ENCODE peak calls at places on chromosome 18, in seven cellular contexts. M, S, V, F, E, J and U are unnamed samples.

GRCh38 chr18:73790582-73790981 is 357.1 kb downstream of the FBXO15 start:
- DNase-seq in M (no peak), S (no peak), V (no peak), F (no peak), E (no peak), J (no peak), U (no peak)

GRCh38 chr18:30730915-30731314 is 311.6 kb downstream of the DSC3 start:
- DNase-seq in M (no peak), S (peak), V (no peak), F (no peak), E (no peak), J (no peak), U (no peak)

GRCh38 chr18:57436193-57436964 is 1.2 kb downstream of the ONECUT2 start:
- DNase-seq in M (peak), S (peak), V (no peak), F (peak), E (no peak), J (no peak), U (no peak)

GRCh38 chr18:43751203-43751602 is 473.9 kb upstream of the SYT4 start:
- DNase-seq in M (no peak), S (no peak), V (no peak), F (no peak), E (no peak), J (no peak), U (no peak)

GRCh38 chr18:55090566-55091187 is 131.4 kb upstream of the CCDC68 start:
- DNase-seq in M (no peak), S (no peak), V (no peak), F (no peak), E (no peak), J (no peak), U (no peak)

GRCh38 chr18:70578480-70578879 is 289.6 kb downstream of the SOCS6 start:
- DNase-seq in M (no peak), S (no peak), V (no peak), F (peak), E (no peak), J (no peak), U (no peak)

GRCh38 chr18:30965237-30965636 is 77.3 kb downstream of the DSC3 start:
- DNase-seq in M (no peak), S (no peak), V (no peak), F (no peak), E (no peak), J (no peak), U (no peak)

GRCh38 chr18:5466256-5466655 is 77.5 kb downstream of the EPB41L3 start:
- DNase-seq in M (no peak), S (no peak), V (peak), F (no peak), E (no peak), J (no peak), U (no peak)

GRCh38 chr18:26821181-26821580 is 44.3 kb downstream of the AQP4 start:
- DNase-seq in M (no peak), S (no peak), V (no peak), F (no peak), E (no peak), J (no peak), U (no peak)

GRCh38 chr18:75041586-75041985 is 167.4 kb downstream of the PTGR3 start:
- DNase-seq in M (no peak), S (peak), V (peak), F (no peak), E (no peak), J (no peak), U (peak)

GRCh38 chr18:68779169-68779568 is 18.7 kb upstream of the CCDC102B start:
- DNase-seq in M (no peak), S (no peak), V (no peak), F (no peak), E (no peak), J (no peak), U (no peak)

GRCh38 chr18:3060667-3061580 is 48.0 kb upstream of the LPIN2 start:
- DNase-seq in M (no peak), S (no peak), V (peak), F (no peak), E (no peak), J (no peak), U (no peak)

GRCh38 chr18:52236134-52236533 is 103.9 kb upstream of the DCC start:
- DNase-seq in M (no peak), S (no peak), V (no peak), F (no peak), E (no peak), J (no peak), U (no peak)

GRCh38 chr18:8657873-8658521 is 47.4 kb upstream of the MTCL1 start:
- DNase-seq in M (peak), S (peak), V (no peak), F (no peak), E (no peak), J (no peak), U (no peak)

GRCh38 chr18:136433-136832 is 21.9 kb upstream of the USP14 start:
- DNase-seq in M (peak), S (peak), V (no peak), F (no peak), E (no peak), J (peak), U (no peak)

GRCh38 chr18:28729321-28729720 is 552.4 kb upstream of the CDH2 start:
- DNase-seq in M (no peak), S (no peak), V (peak), F (no peak), E (no peak), J (no peak), U (no peak)

GRCh38 chr18:12317664-12318333 is 9.8 kb downstream of the TUBB6 start:
- DNase-seq in M (no peak), S (no peak), V (no peak), F (no peak), E (no peak), J (peak), U (no peak)

GRCh38 chr18:50507120-50507590 is 52.7 kb upstream of the MAPK4 start:
- DNase-seq in M (peak), S (peak), V (no peak), F (peak), E (no peak), J (peak), U (no peak)

GRCh38 chr18:6355789-6356589 is 58.7 kb downstream of the L3MBTL4 start:
- DNase-seq in M (no peak), S (no peak), V (no peak), F (no peak), E (no peak), J (no peak), U (no peak)

GRCh38 chr18:23784811-23785245 is 95.6 kb downstream of the LAMA3 start:
- DNase-seq in M (no peak), S (no peak), V (peak), F (no peak), E (no peak), J (no peak), U (no peak)

GRCh38 chr18:63440219-63440618 is 17.9 kb upstream of the VPS4B start:
- DNase-seq in M (no peak), S (no peak), V (no peak), F (no peak), E (no peak), J (no peak), U (no peak)

GRCh38 chr18:28081516-28081915 is 95.4 kb downstream of the CDH2 start:
- DNase-seq in M (no peak), S (no peak), V (no peak), F (no peak), E (no peak), J (no peak), U (no peak)

GRCh38 chr18:78974115-78974740 is 5.4 kb upstream of the SALL3 start:
- DNase-seq in M (no peak), S (peak), V (no peak), F (peak), E (no peak), J (no peak), U (no peak)

GRCh38 chr18:35311506-35311905 is 21.5 kb upstream of the ZSCAN30 start:
- DNase-seq in M (no peak), S (no peak), V (peak), F (no peak), E (no peak), J (no peak), U (no peak)

GRCh38 chr18:38688402-38688801 is 1122.8 kb upstream of the CELF4 start:
- DNase-seq in M (no peak), S (no peak), V (no peak), F (no peak), E (no peak), J (no peak), U (no peak)

GRCh38 chr18:26579941-26580618 is 31.7 kb upstream of the KCTD1 start:
- DNase-seq in M (no peak), S (no peak), V (peak), F (no peak), E (no peak), J (no peak), U (peak)

GRCh38 chr18:77858331-77858730 is 608.7 kb downstream of the GALR1 start:
- DNase-seq in M (no peak), S (no peak), V (no peak), F (no peak), E (no peak), J (no peak), U (no peak)

GRCh38 chr18:8816805-8817204 is 111.4 kb downstream of the MTCL1 start:
- DNase-seq in M (no peak), S (no peak), V (no peak), F (no peak), E (no peak), J (no peak), U (no peak)

GRCh38 chr18:53785811-53786210 is 438.7 kb downstream of the MBD2 start:
- DNase-seq in M (no peak), S (no peak), V (no peak), F (no peak), E (no peak), J (no peak), U (no peak)

GRCh38 chr18:3415110-3415509 is 34.9 kb upstream of the TGIF1 start:
- DNase-seq in M (no peak), S (no peak), V (no peak), F (no peak), E (no peak), J (no peak), U (no peak)

GRCh38 chr18:23380817-23381216 is 72.3 kb upstream of the RIOK3 start:
- DNase-seq in M (no peak), S (no peak), V (peak), F (no peak), E (no peak), J (peak), U (no peak)

GRCh38 chr18:12552884-12553242 is 105.0 kb downstream of the SPIRE1 start:
- DNase-seq in M (no peak), S (no peak), V (no peak), F (no peak), E (no peak), J (no peak), U (no peak)

GRCh38 chr18:6207119-6207518 is 207.6 kb downstream of the L3MBTL4 start:
- DNase-seq in M (no peak), S (peak), V (no peak), F (no peak), E (no peak), J (no peak), U (no peak)

GRCh38 chr18:68991281-68991680 is 193.4 kb downstream of the CCDC102B start:
- DNase-seq in M (no peak), S (no peak), V (no peak), F (no peak), E (no peak), J (no peak), U (no peak)

GRCh38 chr18:70172225-70172624 is 33.3 kb downstream of the RTTN start:
- DNase-seq in M (peak), S (peak), V (peak), F (no peak), E (no peak), J (no peak), U (no peak)

GRCh38 chr18:24274822-24275221 is 122.8 kb downstream of the OSBPL1A start:
- DNase-seq in M (no peak), S (no peak), V (no peak), F (no peak), E (no peak), J (no peak), U (no peak)

DNA sequence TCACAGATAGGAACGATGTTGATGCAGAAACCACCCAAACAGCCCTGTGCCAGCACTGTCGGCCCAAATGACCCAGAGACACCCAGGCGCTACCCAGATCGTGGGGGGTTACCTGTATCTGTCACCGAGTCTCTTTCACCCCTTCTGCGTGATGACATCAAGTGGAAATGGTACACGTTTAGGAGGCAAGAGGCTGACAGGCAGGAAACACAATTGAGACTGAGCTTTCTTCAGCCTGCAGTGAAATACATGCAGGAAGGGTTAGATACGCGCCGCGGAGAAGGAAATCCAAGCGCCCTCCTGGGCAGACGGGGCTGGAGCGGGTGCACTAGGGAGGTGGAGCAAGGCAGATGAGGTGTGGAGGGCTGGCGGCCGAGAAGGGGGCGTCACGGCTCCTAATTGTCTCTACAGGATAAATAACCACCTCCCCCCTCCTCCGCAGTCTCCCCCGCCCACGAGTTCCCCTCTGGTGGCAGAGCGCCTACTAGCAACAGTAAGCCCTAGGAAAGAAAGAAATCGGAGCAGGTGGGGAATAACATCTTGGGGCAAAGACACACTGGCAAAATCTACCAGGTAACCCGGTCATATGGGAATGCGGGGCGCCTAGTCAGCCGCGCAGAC is at the start of gene RNF152:
- DNase-seq in M (peak), S (peak), V (peak), F (peak), E (no peak), J (no peak), U (no peak)
- TF ChIP-seq CTCF in M (peak), S (no peak), V (peak), F (no peak), E (no peak), J (no peak), U (no peak)

DNA sequence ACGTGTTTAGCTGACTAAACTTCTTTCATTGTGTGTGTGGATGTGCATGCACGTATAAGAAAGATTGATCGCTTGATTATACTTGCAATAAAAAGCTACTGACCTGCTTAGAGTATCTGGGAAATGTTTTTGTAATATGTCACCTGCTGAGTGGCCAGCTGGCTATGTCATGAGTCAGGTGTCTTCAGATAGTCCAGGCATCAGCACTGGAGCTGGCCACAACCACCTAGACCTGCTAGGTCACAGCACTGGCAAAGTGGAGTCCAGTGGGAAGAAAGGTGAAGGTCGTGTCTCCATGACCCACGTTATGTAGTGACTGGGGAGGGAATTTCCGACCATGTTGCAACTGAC is 147.0 kb downstream of the ESCO1 start:
- DNase-seq in M (no peak), S (no peak), V (no peak), F (no peak), E (no peak), J (no peak), U (no peak)
- TF ChIP-seq POLR2AphosphoS5 in M (no peak), S (no peak), V (no peak), F (no peak), E (no peak), J (no peak), U (no peak)

GRCh38 chr18:48274301-48274700 is 134.9 kb downstream of the ZBTB7C start:
- DNase-seq in M (no peak), S (no peak), V (no peak), F (no peak), E (no peak), J (no peak), U (no peak)
- H3K4me2 ChIP-seq in M (no peak), S (no peak), V (no peak), F (no peak), E (no peak), J (no peak), U (no peak)

GRCh38 chr18:45386256-45386655 is 229.0 kb upstream of the SLC14A2 start:
- DNase-seq in M (peak), S (peak), V (peak), F (peak), E (no peak), J (peak), U (no peak)
- TF ChIP-seq CTCF in M (peak), S (peak), V (no peak), F (peak), E (peak), J (peak), U (no peak)

GRCh38 chr18:72086421-72086820 is 457.7 kb downstream of the CBLN2 start:
- DNase-seq in M (no peak), S (peak), V (peak), F (no peak), E (no peak), J (no peak), U (no peak)
- TF ChIP-seq POLR2AphosphoS5 in M (no peak), S (no peak), V (no peak), F (no peak), E (no peak), J (no peak), U (no peak)

GRCh38 chr18:9822587-9822986 is 63.2 kb upstream of the TXNDC2 start:
- DNase-seq in M (no peak), S (no peak), V (no peak), F (no peak), E (no peak), J (no peak), U (no peak)

GRCh38 chr18:9824862-9825479 is 60.8 kb upstream of the TXNDC2 start:
- DNase-seq in M (no peak), S (no peak), V (no peak), F (no peak), E (no peak), J (no peak), U (no peak)

GRCh38 chr18:9825571-9826073 is 60.2 kb upstream of the TXNDC2 start:
- DNase-seq in M (no peak), S (no peak), V (peak), F (no peak), E (no peak), J (peak), U (peak)

GRCh38 chr18:9823805-9824473 is 61.8 kb upstream of the TXNDC2 start:
- DNase-seq in M (no peak), S (no peak), V (no peak), F (no peak), E (no peak), J (no peak), U (no peak)

GRCh38 chr18:9824474-9824832 is 61.3 kb upstream of the TXNDC2 start:
- DNase-seq in M (no peak), S (no peak), V (no peak), F (no peak), E (no peak), J (no peak), U (no peak)
- H3K4me2 ChIP-seq in M (peak), S (no peak), V (no peak), F (no peak), E (no peak), J (no peak), U (peak)

GRCh38 chr18:66393463-66393862 is 210.4 kb downstream of the CDH19 start:
- DNase-seq in M (no peak), S (peak), V (no peak), F (no peak), E (no peak), J (no peak), U (no peak)
- TF ChIP-seq CTCF in M (no peak), S (peak), V (no peak), F (peak), E (no peak), J (no peak), U (no peak)

GRCh38 chr18:2009957-2010697 is 561.2 kb downstream of the METTL4 start:
- DNase-seq in M (no peak), S (no peak), V (no peak), F (no peak), E (no peak), J (no peak), U (no peak)
- TF ChIP-seq POLR2AphosphoS5 in M (no peak), S (no peak), V (no peak), F (no peak), E (no peak), J (no peak), U (no peak)

GRCh38 chr18:22164337-22165048 is 4.9 kb upstream of the GATA6 start:
- DNase-seq in M (no peak), S (no peak), V (no peak), F (no peak), E (no peak), J (no peak), U (no peak)
- H3K4me2 ChIP-seq in M (no peak), S (peak), V (no peak), F (peak), E (no peak), J (no peak), U (no peak)

GRCh38 chr18:42052137-42052708 is 97.2 kb downstream of the PIK3C3 start:
- DNase-seq in M (peak), S (peak), V (peak), F (no peak), E (no peak), J (no peak), U (no peak)
- TF ChIP-seq CTCF in M (peak), S (peak), V (peak), F (no peak), E (peak), J (peak), U (no peak)